ENCODE peak calls at places on chromosomes 11 and 22, in five cellular contexts. P, M, I, O and T are unnamed samples.

GRCh38 chr11:132101861-132102260 is 731.4 kb downstream of the NTM start:
- DNase-seq in P (no peak), M (no peak), I (no peak), O (no peak), T (no peak)

GRCh38 chr11:35335226-35335625 is 84.1 kb downstream of the SLC1A2 start:
- DNase-seq in P (no peak), M (no peak), I (no peak), O (no peak), T (no peak)

GRCh38 chr11:35781342-35782171 is 119.0 kb downstream of the TRIM44 start:
- DNase-seq in P (peak), M (no peak), I (no peak), O (no peak), T (no peak)

GRCh38 chr22:29108137-29108536 is 35.3 kb downstream of the KREMEN1 start:
- DNase-seq in P (no peak), M (no peak), I (no peak), O (no peak), T (no peak)

GRCh38 chr11:90220391-90220790 is 2.5 kb downstream of the CHORDC1 start:
- DNase-seq in P (no peak), M (no peak), I (no peak), O (no peak), T (no peak)

GRCh38 chr11:15106201-15106965 is 8.3 kb upstream of the INSC start:
- DNase-seq in P (no peak), M (no peak), I (no peak), O (no peak), T (no peak)

GRCh38 chr11:108733479-108734116 is 68.7 kb downstream of the DDX10 start:
- DNase-seq in P (no peak), M (peak), I (peak), O (peak), T (no peak)

GRCh38 chr11:112298535-112298934 is 37.9 kb upstream of the PLET1 start:
- DNase-seq in P (no peak), M (no peak), I (peak), O (no peak), T (peak)

GRCh38 chr11:103183981-103184592 is 74.9 kb downstream of the DYNC2H1 start:
- DNase-seq in P (no peak), M (no peak), I (no peak), O (no peak), T (no peak)

GRCh38 chr22:25139062-25139461 is 60.6 kb upstream of the CRYBB3 start:
- DNase-seq in P (no peak), M (no peak), I (no peak), O (no peak), T (peak)

GRCh38 chr11:116716617-116717016 is 56.2 kb downstream of the BUD13 start:
- DNase-seq in P (no peak), M (no peak), I (no peak), O (no peak), T (peak)

GRCh38 chr11:119905162-119905561 is 176.2 kb upstream of the NECTIN1 start:
- DNase-seq in P (no peak), M (no peak), I (no peak), O (no peak), T (no peak)

GRCh38 chr11:36041988-36042606 is 98.2 kb downstream of the LDLRAD3 start:
- DNase-seq in P (peak), M (no peak), I (peak), O (no peak), T (no peak)

GRCh38 chr11:119509969-119510401 is 87.0 kb upstream of the THY1 start:
- DNase-seq in P (no peak), M (peak), I (no peak), O (peak), T (no peak)

GRCh38 chr22:36331912-36332622 is 55.7 kb downstream of the MYH9 start:
- DNase-seq in P (no peak), M (peak), I (no peak), O (peak), T (peak)

GRCh38 chr11:12902784-12903491 is 106.2 kb upstream of the RASSF10 start:
- DNase-seq in P (no peak), M (no peak), I (no peak), O (no peak), T (no peak)

GRCh38 chr11:61377461-61378160 is 14.8 kb upstream of the TMEM216 start:
- DNase-seq in P (peak), M (no peak), I (no peak), O (no peak), T (no peak)

GRCh38 chr22:50695421-50696250 is 23.0 kb downstream of the SHANK3 start:
- DNase-seq in P (peak), M (no peak), I (no peak), O (no peak), T (peak)

GRCh38 chr22:47295226-47295901 is 532.9 kb downstream of the TBC1D22A start:
- DNase-seq in P (no peak), M (no peak), I (no peak), O (no peak), T (no peak)

GRCh38 chr11:65396769-65397745 is 10.6 kb downstream of the FRMD8 start:
- DNase-seq in P (no peak), M (no peak), I (no peak), O (no peak), T (no peak)

GRCh38 chr11:131626761-131627160 is 256.3 kb downstream of the NTM start:
- DNase-seq in P (no peak), M (no peak), I (no peak), O (no peak), T (no peak)

GRCh38 chr22:48137640-48138039 is 1375.2 kb downstream of the TBC1D22A start:
- DNase-seq in P (no peak), M (no peak), I (no peak), O (no peak), T (no peak)

GRCh38 chr11:211741-212140 is 4.2 kb downstream of the RIC8A start:
- DNase-seq in P (no peak), M (no peak), I (no peak), O (no peak), T (peak)

GRCh38 chr11:13283636-13284035 is 6.0 kb downstream of the BMAL1 start:
- DNase-seq in P (no peak), M (no peak), I (no peak), O (no peak), T (no peak)

GRCh38 chr11:61955031-61955415 is 4.9 kb downstream of the BEST1 start:
- DNase-seq in P (peak), M (no peak), I (peak), O (no peak), T (peak)

GRCh38 chr22:36510966-36511881 is 4.4 kb upstream of the FOXRED2 start:
- DNase-seq in P (peak), M (no peak), I (no peak), O (no peak), T (no peak)